ENCODE peak calls at places on chromosomes 12 and 14, in five cellular contexts. Z is ovary; D is psoas muscle; K is stimulated activated CD4-positive, alpha-beta T cell treated with anti-CD3 and anti-CD28 coated beads, TNF-alpha, amount 100 ng/mL, for 4 hours; M is activated CD4-positive, alpha-beta T cell treated with anti-CD3 and anti-CD28 coated beads, Interleukin-2, amount 50 U/mL, for 1 hour. E is an unnamed sample.

GRCh38 chr14:80930836-80931389 is 10.6 kb downstream of the CEP128 start:
- DNase-seq in D (no peak), Z (no peak), M (peak), K (no peak), E (no peak)

GRCh38 chr14:61288720-61289119 is 7.6 kb upstream of the TMEM30B start:
- DNase-seq in K (no peak), D (no peak), M (no peak), Z (no peak), E (no peak)

GRCh38 chr12:19970116-19970515 is 398.2 kb upstream of the PDE3A start:
- DNase-seq in Z (no peak), K (no peak), D (no peak), M (no peak), E (no peak)

GRCh38 chr14:68791078-68791983 is 1.5 kb downstream of the ZFP36L1 start:
- DNase-seq in K (no peak), D (no peak), M (no peak), Z (peak), E (no peak)

GRCh38 chr12:4138051-4138450 is 135.5 kb upstream of the CCND2 start:
- DNase-seq in M (no peak), D (no peak), Z (no peak), K (no peak), E (no peak)

GRCh38 chr12:120231316-120232011 is 30.6 kb upstream of the RPLP0 start:
- DNase-seq in K (peak), M (peak), Z (no peak), D (peak), E (peak)

GRCh38 chr14:85565862-85566296 is 35.9 kb downstream of the FLRT2 start:
- DNase-seq in K (no peak), Z (no peak), D (no peak), M (no peak), E (no peak)

GRCh38 chr12:2613674-2614073 is 181.1 kb upstream of the FKBP4 start:
- DNase-seq in M (no peak), Z (no peak), D (peak), K (no peak), E (no peak)

GRCh38 chr12:48883305-48884171 is 17.9 kb upstream of the RND1 start:
- DNase-seq in M (no peak), D (no peak), Z (no peak), K (no peak), E (no peak)

E was measured in ureter.